ENCODE peak calls at places on chromosomes 7 and 10, in nine cellular contexts. One of them, this sample, is unnamed.

GRCh38 chr10:79417266-79417665 is 28.2 kb downstream of the ZCCHC24 start:
- DNase-seq in cardiac fibroblast: no peak
- DNase-seq in CD8-positive, alpha-beta T cell: no peak
- DNase-seq in nephron progenitor cell: no peak
- DNase-seq in activated T-cell treated with anti-CD3 and anti-CD28 coated beads, Interleukin-2, amount 50 U/mL, for 4 hours: no peak
- DNase-seq in non-pigmented ciliary epithelial cell: no peak
- DNase-seq in GM20000: no peak
- DNase-seq in NCI-H345: no peak
- DNase-seq in kidney tubule cell: no peak
- DNase-seq in this sample: no peak

GRCh38 chr10:64486149-64486548 is 964.9 kb downstream of the REEP3 start:
- DNase-seq in cardiac fibroblast: peak; percentile 6
- DNase-seq in kidney tubule cell: peak; percentile 82
- DNase-seq in non-pigmented ciliary epithelial cell: peak; percentile 30
- DNase-seq in GM20000: no peak
- DNase-seq in CD8-positive, alpha-beta T cell: no peak
- DNase-seq in nephron progenitor cell: no peak
- DNase-seq in NCI-H345: no peak
- DNase-seq in activated T-cell treated with anti-CD3 and anti-CD28 coated beads, Interleukin-2, amount 50 U/mL, for 4 hours: no peak
- DNase-seq in this sample: no peak

GRCh38 chr7:485188-486081 is 34.2 kb downstream of the PDGFA start:
- DNase-seq in GM20000: no peak
- DNase-seq in NCI-H345: no peak
- DNase-seq in activated T-cell treated with anti-CD3 and anti-CD28 coated beads, Interleukin-2, amount 50 U/mL, for 4 hours: no peak
- DNase-seq in CD8-positive, alpha-beta T cell: no peak
- DNase-seq in kidney tubule cell: peak; percentile 33
- DNase-seq in nephron progenitor cell: no peak
- DNase-seq in cardiac fibroblast: no peak
- DNase-seq in non-pigmented ciliary epithelial cell: no peak
- DNase-seq in this sample: no peak

GRCh38 chr7:16318989-16319915 is 102.1 kb downstream of the CRPPA start:
- DNase-seq in kidney tubule cell: peak; percentile 33
- DNase-seq in non-pigmented ciliary epithelial cell: peak; percentile 27
- DNase-seq in nephron progenitor cell: no peak
- DNase-seq in CD8-positive, alpha-beta T cell: no peak
- DNase-seq in NCI-H345: no peak
- DNase-seq in GM20000: no peak
- DNase-seq in cardiac fibroblast: peak; percentile 26
- DNase-seq in activated T-cell treated with anti-CD3 and anti-CD28 coated beads, Interleukin-2, amount 50 U/mL, for 4 hours: no peak
- DNase-seq in this sample: no peak

GRCh38 chr10:132912685-132913558 is 29.4 kb downstream of the CFAP46 start:
- DNase-seq in kidney tubule cell: no peak
- DNase-seq in non-pigmented ciliary epithelial cell: no peak
- DNase-seq in GM20000: no peak
- DNase-seq in activated T-cell treated with anti-CD3 and anti-CD28 coated beads, Interleukin-2, amount 50 U/mL, for 4 hours: no peak
- DNase-seq in nephron progenitor cell: peak; percentile 69
- DNase-seq in cardiac fibroblast: no peak
- DNase-seq in NCI-H345: no peak
- DNase-seq in CD8-positive, alpha-beta T cell: no peak
- DNase-seq in this sample: no peak

GRCh38 chr10:127889605-127890195 is 3.0 kb downstream of the CLRN3 start:
- DNase-seq in non-pigmented ciliary epithelial cell: peak; percentile 61
- DNase-seq in NCI-H345: no peak
- DNase-seq in GM20000: no peak
- DNase-seq in cardiac fibroblast: peak; percentile 55
- DNase-seq in CD8-positive, alpha-beta T cell: no peak
- DNase-seq in activated T-cell treated with anti-CD3 and anti-CD28 coated beads, Interleukin-2, amount 50 U/mL, for 4 hours: no peak
- DNase-seq in kidney tubule cell: peak; percentile 58
- DNase-seq in nephron progenitor cell: no peak
- DNase-seq in this sample: no peak

GRCh38 chr7:74355091-74355490 is 65.9 kb downstream of the CLIP2 start:
- DNase-seq in GM20000: no peak
- DNase-seq in activated T-cell treated with anti-CD3 and anti-CD28 coated beads, Interleukin-2, amount 50 U/mL, for 4 hours: no peak
- DNase-seq in cardiac fibroblast: peak; percentile 85
- DNase-seq in kidney tubule cell: peak; percentile 84
- DNase-seq in non-pigmented ciliary epithelial cell: peak; percentile 59
- DNase-seq in CD8-positive, alpha-beta T cell: no peak
- DNase-seq in NCI-H345: peak; percentile 29
- DNase-seq in nephron progenitor cell: no peak
- DNase-seq in this sample: no peak

GRCh38 chr7:106114735-106115383 is 2.7 kb upstream of the SYPL1 start:
- DNase-seq in GM20000: no peak
- DNase-seq in activated T-cell treated with anti-CD3 and anti-CD28 coated beads, Interleukin-2, amount 50 U/mL, for 4 hours: peak; percentile 8
- DNase-seq in NCI-H345: no peak
- DNase-seq in CD8-positive, alpha-beta T cell: peak; percentile 41
- DNase-seq in non-pigmented ciliary epithelial cell: no peak
- DNase-seq in cardiac fibroblast: no peak
- DNase-seq in kidney tubule cell: no peak
- DNase-seq in nephron progenitor cell: no peak
- DNase-seq in this sample: peak; percentile 19

GRCh38 chr7:143505845-143506244 is 28.2 kb downstream of the TAS2R41 start:
- DNase-seq in NCI-H345: no peak
- DNase-seq in activated T-cell treated with anti-CD3 and anti-CD28 coated beads, Interleukin-2, amount 50 U/mL, for 4 hours: no peak
- DNase-seq in kidney tubule cell: no peak
- DNase-seq in nephron progenitor cell: no peak
- DNase-seq in GM20000: no peak
- DNase-seq in CD8-positive, alpha-beta T cell: no peak
- DNase-seq in non-pigmented ciliary epithelial cell: no peak
- DNase-seq in cardiac fibroblast: no peak
- DNase-seq in this sample: no peak